ENCODE peak calls at places on chromosomes 3 and 15, in five cellular contexts. Q is BE2C; U is adrenal gland; L is CD4-positive, alpha-beta memory T cell; B is upper lobe of left lung. N is an unnamed sample.

GRCh38 chr15:73982251-73982962 is 9.7 kb downstream of the STOML1 start:
- DNase-seq in U (peak; percentile 91), L (no peak), Q (peak; percentile 46), B (peak; percentile 89), N (no peak)

GRCh38 chr3:172315401-172316091 is 132.7 kb downstream of the GHSR start:
- DNase-seq in Q (no peak), L (no peak), B (no peak), U (peak; percentile 76), N (no peak)

GRCh38 chr15:33132722-33133345 is 61.7 kb downstream of the FMN1 start:
- DNase-seq in U (no peak), Q (peak; percentile 47), L (peak; percentile 35), B (no peak), N (no peak)

GRCh38 chr3:40523781-40524180 is 979 bp upstream of the ZNF621 start:
- DNase-seq in U (no peak), Q (no peak), L (no peak), B (no peak), N (no peak)

GRCh38 chr15:48899793-48900192 is 21.9 kb downstream of the EID1 start:
- DNase-seq in Q (no peak), B (no peak), U (no peak), L (no peak), N (no peak)

GRCh38 chr3:171428321-171428787 is 31.9 kb downstream of the TNIK start:
- DNase-seq in U (no peak), B (no peak), L (no peak), Q (no peak), N (no peak)

GRCh38 chr3:193605876-193606275 is 12.9 kb downstream of the OPA1 start:
- DNase-seq in Q (peak; percentile 75), U (peak; percentile 52), L (peak; percentile 57), B (peak; percentile 47), N (peak; percentile 33)

GRCh38 chr3:195384952-195385351 is 57.9 kb downstream of the ACAP2 start:
- DNase-seq in U (no peak), L (no peak), B (no peak), Q (no peak), N (no peak)

GRCh38 chr3:10709110-10709781 is 106.8 kb upstream of the SLC6A11 start:
- DNase-seq in U (no peak), L (no peak), B (no peak), Q (no peak), N (no peak)

GRCh38 chr15:66941791-66942190 is 123.6 kb upstream of the SMAD3 start:
- DNase-seq in B (no peak), Q (no peak), L (no peak), U (no peak), N (no peak)

GRCh38 chr3:38018296-38019266 is 10.9 kb downstream of the PLCD1 start:
- DNase-seq in L (no peak), B (no peak), U (no peak), Q (no peak), N (no peak)

GRCh38 chr3:129937717-129938116 is 36.8 kb upstream of the TRH start:
- DNase-seq in U (no peak), B (no peak), L (no peak), Q (no peak), N (no peak)

GRCh38 chr15:74434260-74434915 is 630 bp upstream of the SEMA7A start:
- DNase-seq in L (no peak), B (no peak), U (no peak), Q (no peak), N (no peak)

GRCh38 chr15:61243984-61244593 is 15.0 kb upstream of the RORA start:
- DNase-seq in U (no peak), L (no peak), B (no peak), Q (no peak), N (no peak)

GRCh38 chr3:70526966-70527515 is 214.6 kb upstream of the MDFIC2 start:
- DNase-seq in B (no peak), Q (no peak), L (no peak), U (no peak), N (no peak)

GRCh38 chr15:100571592-100572167 is 30.3 kb downstream of the LINS1 start:
- DNase-seq in Q (no peak), L (peak; percentile 10), U (no peak), B (no peak), N (peak; percentile 19)

GRCh38 chr3:20123121-20123652 is 62.8 kb downstream of the SGO1 start:
- DNase-seq in L (no peak), Q (no peak), B (no peak), U (no peak), N (no peak)

GRCh38 chr3:111236833-111237713 is 165.5 kb downstream of the NECTIN3 start:
- DNase-seq in L (no peak), U (no peak), Q (no peak), B (no peak), N (no peak)

GRCh38 chr15:82178061-82178460 is 84.5 kb downstream of the EFL1 start:
- DNase-seq in U (no peak), B (no peak), Q (no peak), L (no peak), N (no peak)

GRCh38 chr3:178170698-178171535 is 365.3 kb upstream of the KCNMB2 start:
- DNase-seq in U (no peak), B (no peak), Q (peak; percentile 63), L (no peak), N (no peak)

GRCh38 chr15:43317566-43318184 is 12.7 kb downstream of the LCMT2 start:
- DNase-seq in B (no peak), L (no peak), U (no peak), Q (no peak), N (no peak)

GRCh38 chr15:84961114-84961452 is 20.6 kb upstream of the PDE8A start:
- DNase-seq in Q (no peak), B (no peak), L (no peak), U (peak; percentile 57), N (no peak)

GRCh38 chr3:141082064-141082463 is 30.9 kb downstream of the SPSB4 start:
- DNase-seq in B (no peak), L (no peak), Q (no peak), U (no peak), N (no peak)

GRCh38 chr15:39869858-39870515 is 50.1 kb downstream of the GPR176 start:
- DNase-seq in Q (no peak), L (no peak), U (no peak), B (no peak), N (no peak)

GRCh38 chr15:76330281-76330680 is 6.3 kb upstream of the ISL2 start:
- DNase-seq in Q (peak; percentile 66), L (no peak), U (peak; percentile 69), B (no peak), N (no peak)

GRCh38 chr3:10669490-10670048 is 146.5 kb upstream of the SLC6A11 start:
- DNase-seq in Q (no peak), L (no peak), U (no peak), B (no peak), N (no peak)

GRCh38 chr15:38084289-38084688 is 149.8 kb downstream of the TMCO5A start:
- DNase-seq in B (no peak), L (no peak), U (no peak), Q (no peak), N (no peak)

DNA sequence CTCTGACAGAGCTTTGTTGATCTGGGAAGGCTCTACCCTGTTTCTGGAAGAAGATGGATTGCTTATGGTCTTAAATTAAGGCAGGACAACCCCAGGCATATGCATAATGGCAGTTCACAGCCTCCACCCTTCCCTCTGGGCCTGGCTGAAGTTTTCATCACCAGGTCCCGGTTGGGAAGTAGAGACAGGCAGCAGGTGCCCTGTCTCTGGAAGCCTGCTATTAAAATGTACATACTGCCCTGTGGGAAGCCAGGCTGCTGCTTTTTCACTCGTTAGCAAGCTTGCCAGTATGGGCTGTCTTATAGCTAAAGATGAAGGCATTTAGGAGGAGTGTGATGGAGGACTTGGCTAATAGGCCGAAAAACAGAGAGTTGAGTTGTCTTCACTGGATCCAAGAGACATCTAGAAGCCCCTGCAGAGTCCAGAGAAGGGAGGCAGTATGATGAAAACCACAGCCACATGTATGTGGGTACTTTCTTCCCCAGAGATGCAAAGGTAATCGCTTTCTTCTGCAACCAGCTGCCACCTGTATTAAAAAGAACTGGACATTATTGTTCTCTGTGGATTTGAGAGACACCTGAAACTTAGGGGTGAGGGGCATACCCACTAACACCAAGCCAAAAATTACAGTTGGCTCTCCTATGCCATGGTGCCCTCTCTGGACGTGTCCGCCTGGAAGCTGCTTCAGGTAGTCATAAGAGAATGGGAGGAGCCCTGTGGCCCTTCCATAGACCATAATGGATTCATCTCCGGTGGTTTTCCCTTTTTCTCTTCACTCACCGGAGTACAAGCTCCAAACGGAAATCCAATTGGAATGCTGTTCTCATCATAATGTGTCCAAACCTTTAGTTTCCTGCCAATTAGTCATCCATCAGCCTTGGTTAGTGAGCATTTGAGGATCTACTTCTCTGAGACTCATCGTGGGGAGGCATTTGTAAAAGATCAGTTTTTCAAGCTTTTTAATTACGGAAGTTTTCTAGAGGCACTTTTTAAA is 34.6 kb downstream of the ABHD2 start:
- DNase-seq in U (no peak), Q (no peak), B (no peak), L (no peak), N (no peak)
- H3K36me3 ChIP-seq in U (no peaks in the 10 kb centered on the region), Q (peaks cover 56% of the 10 kb centered on the region), B (peaks cover 14% of the 10 kb centered on the region), L (peaks cover 24% of the 10 kb centered on the region), N (peaks cover 4% of the 10 kb centered on the region)

DNA sequence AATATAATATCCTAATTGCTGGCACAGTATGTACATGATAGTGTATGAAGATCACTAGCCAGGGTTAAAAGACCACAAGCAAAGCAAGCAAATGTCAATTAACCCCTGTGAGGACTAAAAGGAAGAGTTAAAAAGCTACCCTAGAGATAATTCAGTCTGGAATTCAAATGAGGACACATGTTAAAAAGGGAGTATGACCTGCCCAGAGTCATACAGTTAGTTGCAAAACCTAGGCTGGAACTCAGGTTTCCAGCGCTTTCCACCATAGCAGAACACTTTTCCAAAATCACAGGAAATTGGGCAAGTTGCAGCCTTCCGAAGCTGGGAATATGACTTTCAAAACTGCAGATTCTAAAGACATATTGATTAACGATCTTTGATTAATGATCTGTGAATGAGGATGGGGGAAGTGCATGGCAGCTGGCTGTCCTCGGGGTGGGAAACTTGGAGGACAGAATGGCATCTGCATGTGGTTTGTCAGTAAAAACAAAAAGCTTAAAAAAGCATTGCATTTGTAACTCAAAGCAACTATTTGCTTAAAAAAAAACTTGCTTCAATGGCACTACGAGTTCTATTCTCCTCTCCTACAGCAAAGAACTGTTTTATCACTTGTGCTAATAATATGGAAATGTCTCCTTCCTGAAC is 46.3 kb downstream of the IGSF11 start:
- DNase-seq in B (no peak), L (no peak), Q (no peak), U (no peak), N (no peak)
- H3K4me1 ChIP-seq in B (no peaks in the 10 kb centered on the region), L (no peaks in the 10 kb centered on the region), Q (no peaks in the 10 kb centered on the region), U (peaks cover 50% of the 10 kb centered on the region), N (no peaks in the 10 kb centered on the region)

GRCh38 chr3:134482622-134483021 is 3.2 kb downstream of the ANAPC13 start:
- DNase-seq in U (no peak), Q (no peak), B (no peak), L (no peak), N (no peak)
- H3K36me3 ChIP-seq in U (peaks cover 8% of the 10 kb centered on the region), Q (peaks cover 31% of the 10 kb centered on the region), B (peaks cover 23% of the 10 kb centered on the region), L (peaks cover 37% of the 10 kb centered on the region), N (peaks cover 7% of the 10 kb centered on the region)

GRCh38 chr15:98720036-98720435 is 71.7 kb downstream of the IGF1R start:
- DNase-seq in Q (no peak), U (no peak), L (no peak), B (no peak), N (no peak)

GRCh38 chr15:98717942-98718341 is 69.6 kb downstream of the IGF1R start:
- DNase-seq in Q (no peak), L (no peak), B (no peak), U (no peak), N (no peak)

GRCh38 chr15:98718426-98719168 is 70.3 kb downstream of the IGF1R start:
- DNase-seq in Q (peak; percentile 63), B (no peak), L (no peak), U (no peak), N (no peak)

GRCh38 chr15:98720577-98720976 is 72.2 kb downstream of the IGF1R start:
- DNase-seq in B (no peak), L (no peak), Q (no peak), U (no peak), N (no peak)

GRCh38 chr15:98719169-98719515 is 70.8 kb downstream of the IGF1R start:
- DNase-seq in U (no peak), B (no peak), Q (no peak), L (no peak), N (no peak)
- H3K4me1 ChIP-seq in U (peaks cover 49% of the 10 kb centered on the region), B (peaks cover 45% of the 10 kb centered on the region), Q (peaks cover 79% of the 10 kb centered on the region), L (peaks cover 2% of the 10 kb centered on the region), N (no peaks in the 10 kb centered on the region)

N was measured in naive thymus-derived CD4-positive, alpha-beta T cell.